ENCODE peak calls at places on chromosomes 7 and 10, in five cellular contexts. Y is omental fat pad, L is right atrium auricular region, U is A549, N is uterus. R is an unnamed sample.

GRCh38 chr7:139777304-139777890 is 401 bp downstream of the HIPK2 start:
- DNase-seq in Y (no peak), N (peak), L (no peak), U (peak), R (no peak)

GRCh38 chr7:148535227-148535626 is 55.3 kb upstream of the C7orf33 start:
- DNase-seq in N (no peak), L (no peak), U (no peak), Y (no peak), R (no peak)

GRCh38 chr7:429828-430180 is 89.8 kb downstream of the PDGFA start:
- DNase-seq in N (no peak), Y (no peak), U (no peak), L (no peak), R (no peak)

GRCh38 chr10:69344591-69345244 is 66.4 kb downstream of the HK1 start:
- DNase-seq in Y (no peak), N (no peak), U (no peak), L (no peak), R (no peak)

GRCh38 chr7:108282427-108282996 is 152.4 kb upstream of the LAMB4 start:
- DNase-seq in U (no peak), Y (no peak), N (no peak), L (no peak), R (no peak)

GRCh38 chr10:33326897-33327296 is 7.6 kb downstream of the NRP1 start:
- DNase-seq in N (no peak), Y (no peak), U (no peak), L (no peak), R (no peak)

GRCh38 chr10:113544392-113544791 is 8.5 kb upstream of the HABP2 start:
- DNase-seq in U (no peak), Y (no peak), L (no peak), N (no peak), R (no peak)

GRCh38 chr7:48376263-48376662 is 205.0 kb downstream of the ABCA13 start:
- DNase-seq in U (no peak), L (no peak), Y (no peak), N (no peak), R (no peak)

GRCh38 chr10:17229016-17229716 is 1.1 kb downstream of the VIM start:
- DNase-seq in L (peak), N (peak), U (peak), Y (peak), R (peak)

GRCh38 chr10:88963318-88963717 is 10.7 kb upstream of the ACTA2 start:
- DNase-seq in U (no peak), Y (no peak), N (no peak), L (no peak), R (no peak)
- TF ChIP-seq CTCF in U (no peak), Y (no peak), N (no peak), L (no peak), R (no peak)

DNA sequence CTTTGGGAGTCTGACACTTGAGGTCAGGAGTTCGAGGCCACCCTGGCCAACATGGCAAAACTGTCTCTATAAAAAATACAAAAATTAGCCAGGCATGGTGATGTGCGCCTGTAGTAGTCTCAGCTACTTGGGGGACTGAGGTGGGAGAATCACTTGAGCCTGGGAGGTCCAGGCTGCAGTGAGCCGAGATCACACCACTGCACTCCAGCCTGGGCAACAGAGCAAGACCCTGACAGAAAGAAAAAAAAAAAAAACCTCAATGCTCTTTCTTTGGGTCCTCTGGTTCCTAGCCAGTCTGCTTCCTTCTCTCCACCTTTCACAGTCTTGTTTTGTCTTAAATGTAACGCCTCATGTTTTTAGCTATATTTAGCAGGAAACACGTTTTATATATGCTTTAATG is 9.4 kb downstream of the OGDH start:
- DNase-seq in N (no peak), U (no peak), L (no peak), Y (no peak), R (no peak)
- TF ChIP-seq CTCF in N (no peak), U (no peak), L (no peak), Y (no peak), R (no peak)

DNA sequence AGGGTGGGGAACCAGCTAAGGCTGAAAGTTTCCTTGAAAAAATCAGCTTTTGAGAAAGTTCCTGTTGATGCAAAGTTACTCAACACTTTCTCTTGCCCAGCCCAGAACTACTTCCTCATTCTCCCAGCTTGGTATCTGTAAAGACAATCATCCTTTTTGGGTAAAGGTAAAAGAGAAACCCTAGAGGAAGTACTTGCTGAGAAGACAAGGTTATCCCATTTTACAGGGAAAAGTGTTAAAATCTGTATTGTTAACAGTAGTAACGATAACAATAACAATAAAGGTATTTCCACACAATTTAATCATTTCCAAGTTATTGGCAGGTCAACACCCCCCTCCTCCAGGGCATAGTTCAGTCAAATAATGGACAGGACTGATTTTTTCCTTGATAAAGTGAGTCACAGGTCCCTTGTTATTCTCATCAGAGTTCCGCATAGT is 2.4 kb downstream of the ALOX5 start:
- DNase-seq in N (no peak), L (no peak), Y (no peak), U (no peak), R (no peak)
- TF ChIP-seq CTCF in N (no peak), L (no peak), Y (no peak), U (no peak), R (no peak)

DNA sequence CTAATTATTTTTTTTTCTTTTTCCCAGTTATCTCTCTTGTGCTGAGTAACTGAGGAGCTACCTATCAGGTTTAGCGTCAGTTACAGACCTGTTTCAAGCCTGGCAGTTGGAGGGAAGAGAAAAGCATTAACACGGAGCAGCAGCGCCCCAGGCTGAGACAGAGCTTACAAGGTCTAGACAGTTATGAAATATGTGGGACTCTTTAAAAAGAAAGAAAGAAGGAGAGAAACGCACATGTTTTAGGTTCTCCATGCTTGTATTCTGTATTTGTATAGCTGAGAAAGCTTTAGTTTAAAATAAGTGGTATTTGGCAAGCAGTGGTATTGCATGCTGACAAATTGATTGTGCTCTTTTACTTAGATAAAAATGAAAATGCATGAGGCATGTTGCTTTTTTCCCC is 157.6 kb downstream of the GRK5 start:
- DNase-seq in L (no peak), Y (no peak), U (no peak), N (no peak), R (no peak)
- TF ChIP-seq CTCF in L (peak), Y (no peak), U (no peak), N (peak), R (peak)

GRCh38 chr7:100545636-100546128 is 6.7 kb downstream of the AGFG2 start:
- DNase-seq in L (peak), U (peak), Y (peak), N (peak), R (no peak)
- TF ChIP-seq CTCF in L (no peak), U (peak), Y (no peak), N (no peak), R (peak)

DNA sequence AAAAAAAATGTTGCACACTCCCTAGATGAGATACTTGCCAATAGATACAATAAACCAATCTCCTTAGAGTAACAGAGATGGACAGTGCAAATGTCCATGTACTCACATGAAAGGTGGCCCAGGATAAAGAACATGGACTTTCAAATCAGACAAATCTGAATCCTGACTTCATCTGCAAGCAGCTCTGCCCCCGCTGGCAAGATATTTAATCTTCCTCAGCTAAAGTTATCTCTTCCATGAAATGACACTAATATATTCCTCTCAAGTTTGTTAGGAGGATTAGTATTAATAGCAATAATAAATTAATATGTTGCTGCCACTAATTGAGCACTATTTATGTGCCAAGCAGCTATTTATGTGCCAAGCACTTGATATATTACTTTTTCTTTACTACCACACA is 148.6 kb upstream of the YAE1 start:
- DNase-seq in Y (no peak), L (no peak), N (no peak), U (no peak), R (no peak)
- TF ChIP-seq CTCF in Y (no peak), L (no peak), N (no peak), U (no peak), R (peak)

GRCh38 chr10:76040107-76040829 is 608.8 kb downstream of the LRMDA start:
- DNase-seq in U (no peak), Y (no peak), N (no peak), L (no peak), R (no peak)
- TF ChIP-seq CTCF in U (no peak), Y (no peak), N (no peak), L (no peak), R (no peak)

DNA sequence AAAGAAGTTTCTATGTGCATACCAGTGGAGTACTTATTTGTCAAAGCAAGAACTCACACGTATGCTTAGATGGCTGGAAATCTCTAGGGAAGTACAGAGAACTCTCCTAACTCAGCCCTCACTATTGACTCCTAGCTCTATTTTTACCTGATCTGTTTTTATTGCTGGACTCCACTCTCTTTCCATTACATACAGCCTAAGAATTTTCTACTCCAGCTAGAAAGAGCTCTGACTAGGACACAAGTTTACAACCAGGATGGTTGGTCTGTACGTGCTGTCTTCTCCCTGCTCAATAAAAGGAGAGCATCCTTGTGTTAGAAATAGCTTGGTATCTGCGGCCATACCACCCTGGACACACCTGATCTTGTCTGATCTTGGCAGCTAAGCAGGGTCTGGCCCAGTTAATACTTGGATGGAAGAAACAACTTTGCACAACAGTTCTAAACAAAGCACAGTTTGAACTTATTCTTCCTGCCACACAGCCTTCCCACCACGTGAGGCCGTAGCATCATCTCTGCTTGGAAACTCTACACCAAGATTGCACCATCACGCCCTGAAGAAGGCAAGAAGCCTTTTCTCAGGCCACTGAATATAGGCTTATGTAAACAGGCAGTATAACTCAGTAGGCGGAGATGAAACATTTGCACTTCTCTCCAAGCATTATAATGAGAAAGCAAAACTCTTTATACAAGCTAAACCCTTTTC is 50.7 kb downstream of the KCNMA1 start:
- DNase-seq in Y (no peak), U (no peak), N (peak), L (no peak), R (no peak)
- TF ChIP-seq CTCF in Y (no peak), U (no peak), N (no peak), L (no peak), R (no peak)

R was measured in osteocyte.